ENCODE peak calls at places on chromosomes 16 and 17, in six cellular contexts. L, V, G, Z, F and E are unnamed samples.

GRCh38 chr16:3823427-3823826 is 57.1 kb downstream of the CREBBP start:
- DNase-seq in L (no peak), V (no peak), G (no peak), Z (no peak), F (no peak), E (no peak)

GRCh38 chr16:3282103-3282746 is 1.1 kb upstream of the ZNF263 start:
- DNase-seq in L (no peak), V (peak), G (no peak), Z (no peak), F (no peak), E (no peak)

GRCh38 chr17:65467156-65467555 is 94.3 kb downstream of the AXIN2 start:
- DNase-seq in L (no peak), V (no peak), G (no peak), Z (no peak), F (no peak), E (no peak)

GRCh38 chr16:57601801-57602478 is 26.5 kb upstream of the ADGRG1 start:
- DNase-seq in L (peak), V (peak), G (peak), Z (peak), F (peak), E (no peak)

GRCh38 chr17:75654176-75654575 is 12.8 kb downstream of the RECQL5 start:
- DNase-seq in L (no peak), V (no peak), G (no peak), Z (no peak), F (no peak), E (no peak)

GRCh38 chr17:48728232-48729231 is at the start of gene HOXB13:
- DNase-seq in L (no peak), V (no peak), G (no peak), Z (peak), F (peak), E (no peak)

GRCh38 chr17:76872221-76872873 is 4.1 kb downstream of the MGAT5B start:
- DNase-seq in L (peak), V (no peak), G (no peak), Z (no peak), F (peak), E (peak)

GRCh38 chr17:55726440-55726839 is 3.8 kb upstream of the TMEM100 start:
- DNase-seq in L (no peak), V (peak), G (no peak), Z (no peak), F (no peak), E (no peak)

GRCh38 chr17:77736207-77736600 is 222.3 kb upstream of the TNRC6C start:
- DNase-seq in L (peak), V (peak), G (no peak), Z (no peak), F (no peak), E (no peak)

GRCh38 chr17:54968954-54969400 is 412 bp downstream of the STXBP4 start:
- DNase-seq in L (no peak), V (no peak), G (no peak), Z (no peak), F (no peak), E (no peak)

GRCh38 chr17:76193616-76194015 is 46.7 kb downstream of the RNF157 start:
- DNase-seq in L (no peak), V (no peak), G (no peak), Z (no peak), F (no peak), E (no peak)

GRCh38 chr16:73176577-73177013 is 128.7 kb upstream of the ZFHX3 start:
- DNase-seq in L (no peak), V (no peak), G (no peak), Z (no peak), F (no peak), E (no peak)

GRCh38 chr16:23072769-23073549 is 76.3 kb downstream of the USP31 start:
- DNase-seq in L (no peak), V (no peak), G (no peak), Z (no peak), F (no peak), E (no peak)

GRCh38 chr16:86261379-86261778 is 248.9 kb upstream of the FOXF1 start:
- DNase-seq in L (no peak), V (no peak), G (no peak), Z (no peak), F (no peak), E (no peak)

GRCh38 chr16:54585966-54586365 is 299.4 kb upstream of the IRX3 start:
- DNase-seq in L (no peak), V (no peak), G (no peak), Z (no peak), F (no peak), E (no peak)

GRCh38 chr17:16477255-16477654 is 14.7 kb downstream of the LRRC75A start:
- DNase-seq in L (no peak), V (no peak), G (no peak), Z (no peak), F (no peak), E (peak)

GRCh38 chr17:21295036-21295952 is 10.8 kb downstream of the MAP2K3 start:
- DNase-seq in L (no peak), V (peak), G (no peak), Z (no peak), F (no peak), E (no peak)

GRCh38 chr16:76854234-76854633 is 336.8 kb upstream of the MON1B start:
- DNase-seq in L (no peak), V (no peak), G (no peak), Z (no peak), F (no peak), E (no peak)

GRCh38 chr16:25073849-25074248 is 37.7 kb upstream of the LCMT1 start:
- DNase-seq in L (no peak), V (no peak), G (no peak), Z (no peak), F (no peak), E (no peak)